ENCODE peak calls at places on chromosomes 1 and 21, in six cellular contexts. V is hepatocyte, F is neural progenitor cell, E is PC-3, Q is GM23248, P is GM23338. Y is an unnamed sample.

GRCh38 chr1:93844262-93845045 is 34.6 kb downstream of the DNTTIP2 start:
- DNase-seq in V (peak), Q (peak), P (peak), F (peak), E (peak), Y (peak)

GRCh38 chr1:108141604-108142003 is 58.5 kb downstream of the SLC25A24 start:
- DNase-seq in P (no peak), E (peak), F (no peak), Q (peak), V (no peak), Y (no peak)

GRCh38 chr1:8423702-8424538 is 106.0 kb downstream of the SLC45A1 start:
- DNase-seq in F (peak), V (peak), E (peak), Q (peak), P (peak), Y (peak)

GRCh38 chr1:202058001-202058908 is 47.9 kb downstream of the ELF3 start:
- DNase-seq in F (no peak), P (no peak), E (peak), Q (peak), V (no peak), Y (no peak)

GRCh38 chr1:67404212-67404620 is 26.0 kb downstream of the SERBP1 start:
- DNase-seq in F (no peak), P (no peak), E (no peak), V (no peak), Q (peak), Y (no peak)

GRCh38 chr1:205313681-205314308 is 7.8 kb downstream of the NUAK2 start:
- DNase-seq in P (peak), E (no peak), V (peak), Q (no peak), F (peak), Y (no peak)

GRCh38 chr1:18494304-18494703 is 13.6 kb downstream of the KLHDC7A start:
- DNase-seq in Q (no peak), P (no peak), F (no peak), E (no peak), V (no peak), Y (no peak)

GRCh38 chr21:45513003-45513706 is 29.1 kb downstream of the SLC19A1 start:
- DNase-seq in P (no peak), Q (no peak), F (no peak), E (peak), V (no peak), Y (no peak)

GRCh38 chr1:46544561-46545240 is 6.7 kb downstream of the KNCN start:
- DNase-seq in V (no peak), F (no peak), E (no peak), Q (no peak), P (peak), Y (no peak)

GRCh38 chr1:91883470-91883869 is 2.5 kb downstream of the TGFBR3 start:
- DNase-seq in P (no peak), E (peak), Q (peak), V (peak), F (no peak), Y (peak)

GRCh38 chr1:118204106-118204505 is 19.1 kb upstream of the SPAG17 start:
- DNase-seq in F (no peak), Q (peak), V (no peak), E (peak), P (no peak), Y (no peak)

GRCh38 chr1:91637539-91637994 is 136.9 kb downstream of the CDC7 start:
- DNase-seq in Q (no peak), V (no peak), P (no peak), F (no peak), E (no peak), Y (no peak)

GRCh38 chr1:179493323-179493722 is 82.4 kb downstream of the NPHS2 start:
- DNase-seq in E (no peak), Q (no peak), P (no peak), F (no peak), V (no peak), Y (no peak)

GRCh38 chr1:42723511-42723910 is 16.5 kb downstream of the CLDN19 start:
- DNase-seq in V (no peak), F (no peak), E (no peak), Q (no peak), P (no peak), Y (no peak)

GRCh38 chr1:9235123-9235513 is 544 bp downstream of the H6PD start:
- DNase-seq in P (peak), Q (peak), F (no peak), E (peak), V (no peak), Y (no peak)

GRCh38 chr21:42392731-42393442 is 3.0 kb downstream of the TMPRSS3 start:
- DNase-seq in P (no peak), Q (no peak), F (no peak), V (no peak), E (peak), Y (no peak)

GRCh38 chr1:78607944-78608343 is 12.3 kb upstream of the IFI44L start:
- DNase-seq in P (peak), V (peak), Q (no peak), E (no peak), F (no peak), Y (no peak)

GRCh38 chr1:81660286-81660685 is 140.4 kb upstream of the ADGRL2 start:
- DNase-seq in E (peak), V (peak), F (no peak), P (no peak), Q (peak), Y (no peak)

GRCh38 chr1:240128361-240128760 is 36.7 kb downstream of the FMN2 start:
- DNase-seq in P (no peak), F (no peak), E (no peak), Q (no peak), V (no peak), Y (no peak)

GRCh38 chr21:25385912-25386474 is 221.3 kb downstream of the MRPL39 start:
- DNase-seq in P (peak), V (peak), Q (peak), F (peak), E (peak), Y (peak)

GRCh38 chr21:33831962-33832659 is 83.5 kb downstream of the ATP5PO start:
- DNase-seq in F (no peak), P (no peak), V (no peak), E (no peak), Q (no peak), Y (no peak)

GRCh38 chr1:200207711-200208126 is 180.2 kb downstream of the NR5A2 start:
- DNase-seq in P (no peak), V (no peak), Q (peak), F (no peak), E (peak), Y (no peak)

GRCh38 chr1:10677508-10678364 is 118.7 kb downstream of the CASZ1 start:
- DNase-seq in P (peak), E (no peak), Q (peak), V (peak), F (peak), Y (no peak)

GRCh38 chr1:66330711-66331110 is 203.2 kb upstream of the SGIP1 start:
- DNase-seq in Q (peak), F (no peak), E (peak), V (no peak), P (no peak), Y (no peak)

DNA sequence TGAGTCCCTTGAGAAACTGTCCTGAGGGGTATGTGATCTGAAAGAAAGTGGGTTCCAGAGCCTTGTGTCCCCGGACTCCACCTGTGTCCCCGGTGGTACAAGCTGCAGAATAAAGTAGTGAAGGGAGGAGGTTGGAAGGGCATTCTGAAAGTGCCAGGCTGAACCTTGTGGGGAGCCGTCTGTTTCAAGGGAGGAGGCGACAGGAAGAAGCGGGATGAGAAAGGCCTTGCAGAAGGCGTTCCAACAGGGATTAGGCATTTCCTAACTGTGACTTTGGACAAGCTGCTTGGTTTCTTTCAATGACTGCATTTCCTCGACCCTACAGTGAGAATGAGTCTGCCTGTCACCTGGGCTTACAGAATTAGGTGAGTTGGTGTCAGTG is 5.8 kb downstream of the FOXD3 start:
- DNase-seq in Q (no peak), P (peak), F (peak), V (no peak), E (no peak), Y (no peak)
- TF ChIP-seq EZH2phosphoT487 in Q (no peak), P (no peak), F (no peak), V (no peak), E (no peak), Y (no peak)

GRCh38 chr1:193114485-193115095 is 7.2 kb upstream of the CDC73 start:
- DNase-seq in P (no peak), V (no peak), E (peak), F (no peak), Q (no peak), Y (no peak)

GRCh38 chr1:193113258-193113991 is 8.2 kb upstream of the GLRX2 start:
- DNase-seq in V (no peak), E (no peak), Q (no peak), F (no peak), P (peak), Y (no peak)

GRCh38 chr1:193118194-193118593 is 3.6 kb upstream of the CDC73 start:
- DNase-seq in V (no peak), Q (no peak), E (no peak), P (no peak), F (no peak), Y (no peak)

GRCh38 chr1:193113992-193114332 is 7.9 kb upstream of the CDC73 start:
- DNase-seq in Q (no peak), P (no peak), E (no peak), V (no peak), F (no peak), Y (no peak)

GRCh38 chr1:193115629-193116227 is 6.1 kb upstream of the CDC73 start:
- DNase-seq in V (peak), Q (peak), F (no peak), E (peak), P (no peak), Y (peak)
- H2AFZ ChIP-seq in V (peak), Q (no peak), F (no peak), E (peak), P (peak), Y (peak)

GRCh38 chr1:158058339-158059025 is 65.0 kb downstream of the KIRREL1 start:
- DNase-seq in E (no peak), F (no peak), V (no peak), Q (no peak), P (no peak), Y (no peak)
- TF ChIP-seq EZH2phosphoT487 in E (no peak), F (no peak), V (no peak), Q (no peak), P (no peak), Y (no peak)

GRCh38 chr1:160548183-160548582 is 25.1 kb upstream of the SLAMF6 start:
- DNase-seq in Q (no peak), V (no peak), F (no peak), E (no peak), P (no peak), Y (no peak)
- H2AFZ ChIP-seq in Q (no peak), V (no peak), F (no peak), E (no peak), P (no peak), Y (no peak)

DNA sequence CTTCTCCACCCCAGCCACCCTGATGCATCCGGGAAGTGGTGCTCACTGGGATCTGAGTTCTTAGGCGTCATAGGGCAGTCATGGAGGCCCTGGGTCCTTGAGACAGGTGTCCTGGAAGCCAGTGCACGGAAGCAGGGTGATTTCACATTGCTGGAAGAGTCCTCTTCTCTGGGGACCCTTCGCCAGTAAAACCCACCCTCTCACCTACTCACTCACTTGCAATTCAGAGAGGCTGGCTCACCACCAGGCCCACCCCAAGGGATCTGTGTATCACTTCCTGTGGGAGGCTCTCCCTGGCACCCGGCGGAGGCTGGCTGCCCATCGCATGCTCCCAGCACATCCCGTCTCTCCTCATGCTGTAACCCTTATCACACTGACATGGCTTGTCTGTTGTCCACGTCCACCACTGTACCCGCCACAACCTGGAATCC is 40.2 kb upstream of the EPS8L3 start:
- DNase-seq in P (no peak), Q (peak), E (no peak), F (no peak), V (no peak), Y (no peak)
- TF ChIP-seq EZH2phosphoT487 in P (no peak), Q (no peak), E (no peak), F (no peak), V (no peak), Y (no peak)

Y was measured in SK-N-SH.